ENCODE peak calls at places on chromosomes 5 and 9, in eight cellular contexts. F is sigmoid colon, O is psoas muscle, I is BE2C, J is pancreas, V is H9, Z is PC-3, U is neural progenitor cell. E is an unnamed sample.

GRCh38 chr9:87620727-87621322 is 105.1 kb upstream of the CTSL start:
- DNase-seq in F (no peak), O (no peak), I (peak; percentile 53), J (no peak), V (no peak), Z (no peak), U (no peak), E (no peak)

GRCh38 chr9:117414906-117415583 is at the start of gene ASTN2:
- DNase-seq in F (no peak), O (peak; percentile 61), I (peak; percentile 75), J (peak; percentile 69), V (peak; percentile 67), Z (no peak), U (peak; percentile 68), E (no peak)

GRCh38 chr5:170986598-170986997 is 124.8 kb downstream of the RANBP17 start:
- DNase-seq in F (no peak), O (no peak), I (peak; percentile 18), J (no peak), V (no peak), Z (peak; percentile 29), U (no peak), E (no peak)

GRCh38 chr5:135353952-135354721 is 44.9 kb downstream of the MACROH2A1 start:
- DNase-seq in F (peak; percentile 63), O (no peak), I (no peak), J (no peak), V (no peak), Z (peak; percentile 41), U (no peak), E (no peak)

GRCh38 chr5:32851774-32852173 is 140.7 kb downstream of the NPR3 start:
- DNase-seq in F (no peak), O (no peak), I (no peak), J (no peak), V (no peak), Z (no peak), U (no peak), E (no peak)

GRCh38 chr9:2228132-2228531 is 213.0 kb downstream of the SMARCA2 start:
- DNase-seq in F (no peak), O (peak; percentile 54), I (peak; percentile 68), J (peak; percentile 60), V (peak; percentile 71), Z (no peak), U (peak; percentile 67), E (no peak)

GRCh38 chr5:142521706-142522105 is 164.2 kb downstream of the FGF1 start:
- DNase-seq in F (no peak), O (no peak), I (no peak), J (no peak), V (no peak), Z (no peak), U (no peak), E (no peak)

GRCh38 chr5:74957029-74957781 is 91.0 kb upstream of the FAM169A start:
- DNase-seq in F (no peak), O (no peak), I (no peak), J (no peak), V (no peak), Z (no peak), U (no peak), E (no peak)

GRCh38 chr5:129460951-129461815 is 1.1 kb downstream of the ADAMTS19 start:
- DNase-seq in F (peak; percentile 63), O (peak; percentile 54), I (peak; percentile 87), J (peak; percentile 83), V (peak; percentile 73), Z (peak; percentile 15), U (peak; percentile 80), E (peak; percentile 51)

GRCh38 chr5:133981714-133982113 is 13.3 kb upstream of the C5orf15 start:
- DNase-seq in F (no peak), O (no peak), I (no peak), J (no peak), V (no peak), Z (no peak), U (no peak), E (no peak)

GRCh38 chr5:21931076-21931475 is 922.1 kb downstream of the CDH12 start:
- DNase-seq in F (no peak), O (no peak), I (no peak), J (no peak), V (no peak), Z (no peak), U (no peak), E (no peak)

GRCh38 chr5:95861858-95862561 is 39.5 kb upstream of the GLRX start:
- DNase-seq in F (no peak), O (no peak), I (no peak), J (no peak), V (no peak), Z (peak; percentile 42), U (no peak), E (no peak)

GRCh38 chr9:95670122-95670521 is 153.4 kb upstream of the PTCH1 start:
- DNase-seq in F (no peak), O (no peak), I (no peak), J (no peak), V (no peak), Z (no peak), U (no peak), E (no peak)

GRCh38 chr9:18534611-18535010 is 60.7 kb downstream of the ADAMTSL1 start:
- DNase-seq in F (no peak), O (no peak), I (no peak), J (no peak), V (no peak), Z (no peak), U (no peak), E (no peak)

GRCh38 chr9:96478829-96479371 is 28.9 kb downstream of the HABP4 start:
- DNase-seq in F (no peak), O (no peak), I (no peak), J (no peak), V (no peak), Z (no peak), U (no peak), E (no peak)

GRCh38 chr5:139388198-139388821 is 1.4 kb downstream of the MZB1 start:
- DNase-seq in F (no peak), O (no peak), I (peak; percentile 42), J (no peak), V (no peak), Z (no peak), U (no peak), E (peak; percentile 72)

GRCh38 chr9:127987103-127987614 is 6.4 kb upstream of the EEIG1 start:
- DNase-seq in F (no peak), O (peak; percentile 92), I (no peak), J (peak; percentile 84), V (no peak), Z (peak; percentile 91), U (no peak), E (peak; percentile 92)

GRCh38 chr5:43432486-43433365 is 20.5 kb upstream of the CCL28 start:
- DNase-seq in F (no peak), O (peak; percentile 75), I (no peak), J (peak; percentile 77), V (no peak), Z (peak; percentile 98), U (no peak), E (peak; percentile 86)

DNA sequence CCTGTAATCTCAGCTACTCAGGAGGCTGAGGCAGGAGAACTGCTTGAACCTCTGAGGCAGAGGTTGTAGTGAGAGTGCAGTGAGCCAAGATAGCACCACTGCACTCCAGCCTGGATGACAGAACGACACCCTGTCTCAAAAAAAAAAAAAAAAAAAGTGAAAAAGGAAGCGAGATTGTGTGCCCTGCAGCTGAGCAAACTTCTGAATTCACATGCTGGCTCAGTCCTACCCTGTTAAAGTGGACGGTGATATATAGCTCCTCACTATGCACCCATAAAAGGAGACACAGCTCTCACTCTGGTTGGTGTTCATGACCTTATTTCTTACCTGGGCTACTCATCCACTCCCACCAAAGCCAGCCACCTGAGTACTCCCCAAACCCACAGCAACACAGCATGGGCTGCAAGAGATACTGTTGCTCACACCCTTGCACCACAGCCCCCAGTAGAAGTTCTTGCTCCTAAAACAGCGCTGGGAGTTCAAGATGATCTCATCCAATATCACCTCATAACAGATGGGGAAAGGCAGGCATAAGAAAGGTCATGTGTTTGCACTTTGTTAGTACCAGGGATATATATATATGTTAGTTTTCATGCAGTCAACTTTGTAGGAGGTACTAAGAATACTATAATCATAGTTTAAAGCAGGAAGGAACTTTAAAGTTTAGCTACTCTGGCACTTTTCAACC is 4.1 kb downstream of the TTLL11 start:
- DNase-seq in F (no peak), O (no peak), I (no peak), J (no peak), V (no peak), Z (no peak), U (no peak), E (no peak)
- TF ChIP-seq CTCF in F (no peak), O (no peak), I (no peak), J (no peak), V (no peak), Z (no peak), U (no peak), E (no peak)

GRCh38 chr9:129335456-129336129 is 157.5 kb upstream of the IER5L start:
- DNase-seq in F (peak; percentile 81), O (no peak), I (no peak), J (no peak), V (no peak), Z (no peak), U (no peak), E (peak; percentile 50)

GRCh38 chr9:129332581-129332980 is 154.5 kb upstream of the IER5L start:
- DNase-seq in F (no peak), O (no peak), I (no peak), J (no peak), V (no peak), Z (no peak), U (no peak), E (no peak)

GRCh38 chr9:129333613-129333960 is 155.5 kb upstream of the IER5L start:
- DNase-seq in F (no peak), O (no peak), I (no peak), J (no peak), V (peak; percentile 88), Z (peak; percentile 70), U (no peak), E (no peak)

GRCh38 chr9:129334744-129335080 is 156.7 kb upstream of the IER5L start:
- DNase-seq in F (no peak), O (no peak), I (no peak), J (no peak), V (no peak), Z (no peak), U (no peak), E (no peak)

GRCh38 chr9:129333961-129334743 is 156.1 kb upstream of the IER5L start:
- DNase-seq in F (peak; percentile 96), O (peak; percentile 92), I (peak; percentile 85), J (peak; percentile 90), V (peak; percentile 99), Z (peak; percentile 94), U (peak; percentile 93), E (peak; percentile 95)
- H3K4me1 ChIP-seq in F (peaks cover 40% of the 10 kb centered on the region), O (peaks cover 18% of the 10 kb centered on the region), I (peaks cover 15% of the 10 kb centered on the region), J (peaks cover 20% of the 10 kb centered on the region), V (peaks cover 8% of the 10 kb centered on the region), Z (peaks cover 18% of the 10 kb centered on the region), U (peaks cover 18% of the 10 kb centered on the region), E (peaks cover 43% of the 10 kb centered on the region)

GRCh38 chr5:56818409-56819026 is 3.2 kb downstream of the MAP3K1 start:
- DNase-seq in F (no peak), O (no peak), I (no peak), J (no peak), V (no peak), Z (no peak), U (no peak), E (no peak)
- TF ChIP-seq CTCF in F (no peak), O (no peak), I (peak; percentile 36), J (no peak), V (peak; percentile 46), Z (peak; percentile 31), U (peak; percentile 39), E (no peak)

DNA sequence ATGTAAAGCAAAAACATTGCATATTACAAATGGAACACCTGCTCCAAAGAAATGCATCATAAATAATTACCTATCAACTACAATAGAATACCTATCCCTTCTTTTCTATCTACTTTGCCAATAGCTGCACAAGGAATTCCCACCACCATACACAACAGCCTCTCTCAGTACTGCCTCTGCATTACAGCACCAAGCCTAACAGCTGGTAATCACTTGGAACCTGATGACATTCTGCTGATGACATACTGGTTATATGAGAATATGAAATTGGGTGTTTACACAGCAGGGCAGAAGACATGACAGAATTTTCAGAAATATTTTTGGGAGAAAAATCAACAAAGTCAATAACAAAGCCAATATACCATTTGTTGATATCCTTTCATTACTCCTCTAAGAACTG is 43.2 kb downstream of the PSMB7 start:
- DNase-seq in F (no peak), O (no peak), I (no peak), J (no peak), V (no peak), Z (no peak), U (no peak), E (no peak)
- H3K4me1 ChIP-seq in F (no peaks in the 10 kb centered on the region), O (peaks cover 48% of the 10 kb centered on the region), I (peaks cover 13% of the 10 kb centered on the region), J (no peaks in the 10 kb centered on the region), V (peaks cover 2% of the 10 kb centered on the region), Z (peaks cover under 1% of the 10 kb centered on the region), U (no peaks in the 10 kb centered on the region), E (no peaks in the 10 kb centered on the region)